ENCODE peak calls at places on chromosomes 5 and 9, in four cellular contexts. B is sigmoid colon, X is cardiac muscle cell, F is keratinocyte. L is an unnamed sample.

GRCh38 chr9:18314321-18314720 is 159.6 kb upstream of the ADAMTSL1 start:
- DNase-seq in B (no peak), X (no peak), F (no peak), L (no peak)

GRCh38 chr5:41629897-41630296 is 119.5 kb upstream of the PLCXD3 start:
- DNase-seq in B (no peak), X (no peak), F (no peak), L (no peak)

GRCh38 chr9:115651456-115651855 is 502.1 kb upstream of the PAPPA start:
- DNase-seq in B (no peak), X (no peak), F (no peak), L (peak; percentile 23)

GRCh38 chr9:33867747-33868429 is 50.9 kb downstream of the UBE2R2 start:
- DNase-seq in B (peak; percentile 78), X (no peak), F (no peak), L (peak; percentile 36)

GRCh38 chr9:112348257-112348992 is 15.0 kb upstream of the PTBP3 start:
- DNase-seq in B (peak; percentile 88), X (peak; percentile 57), F (no peak), L (no peak)

GRCh38 chr9:122642226-122642625 is 15.2 kb downstream of the OR1B1 start:
- DNase-seq in B (no peak), X (no peak), F (no peak), L (no peak)

GRCh38 chr9:79731483-79731882 is 159.7 kb downstream of the TLE4 start:
- DNase-seq in B (no peak), X (no peak), F (peak; percentile 1), L (no peak)

GRCh38 chr5:88833371-88834107 is 49.4 kb downstream of the MEF2C start:
- DNase-seq in B (peak; percentile 84), X (peak; percentile 59), F (no peak), L (no peak)

GRCh38 chr9:22382331-22382730 is 64.3 kb upstream of the DMRTA1 start:
- DNase-seq in B (no peak), X (no peak), F (no peak), L (no peak)

GRCh38 chr9:35871514-35871913 is 1.3 kb upstream of the OR13J1 start:
- DNase-seq in B (no peak), X (no peak), F (no peak), L (no peak)

GRCh38 chr9:1366300-1366699 is 316.1 kb downstream of the DMRT2 start:
- DNase-seq in B (no peak), X (no peak), F (no peak), L (no peak)

GRCh38 chr5:127068771-127069330 is 4.5 kb downstream of the C5orf63 start:
- DNase-seq in B (no peak), X (no peak), F (no peak), L (no peak)

GRCh38 chr5:43304520-43304919 is 8.7 kb downstream of the HMGCS1 start:
- DNase-seq in B (no peak), X (no peak), F (no peak), L (no peak)

GRCh38 chr9:126809068-126809467 is 4.2 kb downstream of the ZBTB43 start:
- DNase-seq in B (no peak), X (no peak), F (no peak), L (no peak)

GRCh38 chr5:186091-187041 is 4.9 kb upstream of the LRRC14B start:
- DNase-seq in B (peak; percentile 57), X (no peak), F (no peak), L (no peak)

GRCh38 chr9:136667217-136667939 is 4.7 kb downstream of the EGFL7 start:
- DNase-seq in B (no peak), X (no peak), F (no peak), L (no peak)

GRCh38 chr5:82100303-82101077 is 128.7 kb downstream of the ATG10 start:
- DNase-seq in B (no peak), X (no peak), F (no peak), L (no peak)

GRCh38 chr5:57724836-57725235 is 242.2 kb upstream of the ACTBL2 start:
- DNase-seq in B (no peak), X (no peak), F (peak; percentile 45), L (peak; percentile 70)

GRCh38 chr5:71973563-71973962 is 133.7 kb upstream of the MAP1B start:
- DNase-seq in B (no peak), X (no peak), F (no peak), L (no peak)

GRCh38 chr5:150642991-150643710 is 2.7 kb downstream of the SYNPO start:
- DNase-seq in B (no peak), X (no peak), F (no peak), L (no peak)

GRCh38 chr9:101758300-101758930 is 20.0 kb upstream of the GRIN3A start:
- DNase-seq in B (no peak), X (no peak), F (no peak), L (no peak)

GRCh38 chr9:121169094-121169601 is 32.5 kb downstream of the RAB14 start:
- DNase-seq in B (no peak), X (peak; percentile 20), F (no peak), L (no peak)
- TF ChIP-seq CTCF in B (no peak), X (peak; percentile 53), F (peak; percentile 48), L (peak; percentile 49)

GRCh38 chr5:17383526-17383925 is 114.5 kb upstream of the TAF11L2 start:
- DNase-seq in B (no peak), X (no peak), F (no peak), L (no peak)

GRCh38 chr5:17394086-17394485 is 103.9 kb upstream of the TAF11L2 start:
- DNase-seq in B (no peak), X (no peak), F (no peak), L (no peak)

GRCh38 chr5:17388717-17389116 is 109.3 kb upstream of the TAF11L2 start:
- DNase-seq in B (no peak), X (no peak), F (no peak), L (no peak)
- H3K4me3 ChIP-seq in B (no peak overlapping the region), X (no peak overlapping the region), F (no peak overlapping the region), L (no peak overlapping the region)

GRCh38 chr5:157326440-157327023 is 60.6 kb downstream of the CYFIP2 start:
- DNase-seq in B (no peak), X (no peak), F (no peak), L (no peak)
- H3K36me3 ChIP-seq in B (no peaks in the 10 kb centered on the region), X (peaks cover 52% of the 10 kb centered on the region), F (no peaks in the 10 kb centered on the region), L (no peaks in the 10 kb centered on the region)

GRCh38 chr5:76331139-76331538 is 71.9 kb upstream of the IQGAP2 start:
- DNase-seq in B (no peak), X (no peak), F (no peak), L (no peak)
- TF ChIP-seq CTCF in B (no peak), X (no peak), F (no peak), L (no peak)

GRCh38 chr5:17278931-17279330 is 61.5 kb downstream of the BASP1 start:
- DNase-seq in B (no peak), X (no peak), F (no peak), L (no peak)
- H3K4me3 ChIP-seq in B (no peak overlapping the region), X (no peak overlapping the region), F (no peak overlapping the region), L (no peak overlapping the region)

GRCh38 chr9:137764981-137765380 is 112.6 kb upstream of the CACNA1B start:
- DNase-seq in B (peak; percentile 9), X (no peak), F (no peak), L (no peak)

GRCh38 chr9:137761793-137762192 is 115.8 kb upstream of the CACNA1B start:
- DNase-seq in B (no peak), X (no peak), F (no peak), L (no peak)

GRCh38 chr9:137762414-137763061 is 115.0 kb upstream of the CACNA1B start:
- DNase-seq in B (no peak), X (no peak), F (no peak), L (no peak)

GRCh38 chr9:137764171-137764671 is 113.4 kb upstream of the CACNA1B start:
- DNase-seq in B (peak; percentile 55), X (no peak), F (no peak), L (no peak)

GRCh38 chr9:137763271-137763955 is 114.2 kb upstream of the CACNA1B start:
- DNase-seq in B (no peak), X (no peak), F (no peak), L (no peak)
- H3K36me3 ChIP-seq in B (peaks cover 27% of the 10 kb centered on the region), X (peaks cover 27% of the 10 kb centered on the region), F (peaks cover 33% of the 10 kb centered on the region), L (peaks cover 25% of the 10 kb centered on the region)

GRCh38 chr9:82582693-82583092 is 480.2 kb downstream of the RASEF start:
- DNase-seq in B (no peak), X (no peak), F (no peak), L (no peak)
- TF ChIP-seq CTCF in B (no peak), X (no peak), F (no peak), L (no peak)

GRCh38 chr9:23829580-23830458 is 3.8 kb upstream of the ELAVL2 start:
- DNase-seq in B (no peak), X (peak; percentile 77), F (no peak), L (no peak)

GRCh38 chr9:23826120-23826629 is at the start of gene ELAVL2:
- DNase-seq in B (peak; percentile 85), X (peak; percentile 99), F (peak; percentile 89), L (peak; percentile 77)

GRCh38 chr9:23825700-23826099 is 340 bp downstream of the ELAVL2 start:
- DNase-seq in B (no peak), X (no peak), F (no peak), L (no peak)

GRCh38 chr9:23830459-23830805 is 4.4 kb upstream of the ELAVL2 start:
- DNase-seq in B (no peak), X (no peak), F (no peak), L (no peak)

DNA sequence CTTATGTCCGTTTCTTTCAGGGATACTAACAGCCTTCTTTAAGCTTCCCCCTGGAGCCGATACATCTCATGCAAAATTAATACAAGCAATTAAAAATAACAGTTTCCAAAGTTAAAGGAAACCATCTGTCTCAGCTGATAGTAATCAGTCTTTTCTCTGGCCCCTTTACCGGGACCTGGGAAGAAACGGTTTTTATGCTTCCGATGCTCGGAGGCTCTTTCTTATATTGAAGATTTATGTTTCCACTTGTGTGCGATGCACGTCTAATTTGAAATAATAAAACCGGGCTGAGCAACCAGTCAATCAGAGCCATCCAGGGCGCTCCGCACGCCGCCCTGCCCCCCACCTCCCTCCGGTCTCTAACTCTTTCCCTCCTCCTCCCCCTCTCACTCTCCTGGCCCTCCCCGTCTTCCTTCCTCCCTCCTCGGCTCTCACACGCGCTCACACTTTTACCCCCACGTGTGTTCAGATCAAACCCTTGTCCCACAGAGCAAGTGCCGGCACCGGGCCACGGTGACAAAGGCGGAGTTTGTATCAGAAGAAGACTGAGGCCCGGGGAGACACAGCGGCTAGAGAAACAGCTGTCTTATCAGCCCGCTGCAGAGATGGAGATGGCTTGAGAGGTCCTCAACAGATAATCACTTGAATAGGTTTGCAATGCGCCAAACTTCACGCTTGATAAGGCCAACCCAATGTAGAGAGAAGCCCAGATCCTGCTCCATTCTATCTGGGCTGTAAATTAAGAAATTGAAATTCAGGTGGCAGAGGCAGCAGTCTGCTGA is 5.1 kb upstream of the ELAVL2 start:
- DNase-seq in B (no peak), X (no peak), F (no peak), L (no peak)
- H3K4me3 ChIP-seq in B (no peak overlapping the region), X (peak overlapping the region; percentile 18), F (no peak overlapping the region), L (no peak overlapping the region)

GRCh38 chr9:125337282-125337681 is 75.7 kb downstream of the GAPVD1 start:
- DNase-seq in B (no peak), X (peak; percentile 52), F (no peak), L (no peak)
- H3K36me3 ChIP-seq in B (peaks cover 42% of the 10 kb centered on the region), X (peaks cover 45% of the 10 kb centered on the region), F (peaks cover 13% of the 10 kb centered on the region), L (peaks cover 9% of the 10 kb centered on the region)

DNA sequence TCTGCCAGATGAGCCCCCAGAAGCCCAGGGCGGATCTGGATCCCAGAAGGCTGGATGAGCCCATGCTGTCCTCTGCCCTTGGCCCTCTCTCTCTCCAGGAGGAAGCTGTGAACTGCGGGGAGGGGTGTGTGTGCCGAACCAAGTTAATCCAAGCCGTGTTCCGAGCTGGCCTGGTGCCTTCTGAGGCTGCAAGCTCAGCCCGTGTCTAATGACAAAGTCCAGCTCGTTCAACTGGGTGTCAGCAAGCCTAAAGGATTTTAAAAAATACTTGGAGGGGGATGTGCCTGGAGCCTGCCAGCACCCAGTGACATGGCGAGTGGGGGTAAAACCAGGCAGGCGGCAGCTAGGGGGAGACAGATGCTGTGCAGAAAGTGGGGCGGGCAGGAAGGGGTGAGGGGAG is 8.0 kb downstream of the STC2 start:
- DNase-seq in B (peak; percentile 84), X (no peak), F (no peak), L (no peak)
- TF ChIP-seq CTCF in B (peak; percentile 19), X (no peak), F (no peak), L (peak; percentile 28)